ENCODE peak calls at places on chromosomes 11 and 22, in nine cellular contexts. L is activated T-helper 1 cell treated with Interleukin-2 at 50 U/mL for 16 hours; F is T-helper 9 cell; W is LoVo; Z is activated T-cell treated with anti-CD3 and anti-CD28 coated beads, Interleukin-2, amount 50 U/mL, for 1 hour; J is CD4-positive, alpha-beta T cell; S is memory B cell; E is ecto neural progenitor cell; D is stomach. C is an unnamed sample.

GRCh38 chr22:35209203-35209602 is 48.1 kb upstream of the HMGXB4 start:
- DNase-seq in L (no peak), F (no peak), W (no peak), Z (no peak), J (no peak), S (no peak), E (no peak), D (no peak), C (no peak)

GRCh38 chr11:92776676-92777075 is 192.8 kb upstream of the MTNR1B start:
- DNase-seq in L (no peak), F (no peak), W (no peak), Z (no peak), J (no peak), S (no peak), E (no peak), D (no peak), C (no peak)

GRCh38 chr11:33530824-33531223 is 169.8 kb downstream of the C11orf91 start:
- DNase-seq in L (no peak), F (no peak), W (no peak), Z (no peak), J (no peak), S (no peak), E (no peak), D (no peak), C (no peak)

GRCh38 chr11:64278576-64279190 is 5.8 kb downstream of the BAD start:
- DNase-seq in L (no peak), F (no peak), W (no peak), Z (no peak), J (no peak), S (no peak), E (no peak), D (no peak), C (no peak)

GRCh38 chr22:42052765-42053164 is 17.8 kb downstream of the NAGA start:
- DNase-seq in L (no peak), F (no peak), W (no peak), Z (no peak), J (no peak), S (no peak), E (no peak), D (no peak), C (no peak)

GRCh38 chr11:6681949-6682348 is 1.2 kb downstream of the MRPL17 start:
- DNase-seq in L (no peak), F (no peak), W (no peak), Z (no peak), J (no peak), S (no peak), E (no peak), D (no peak), C (no peak)

GRCh38 chr11:122368796-122369195 is 252.8 kb upstream of the BLID start:
- DNase-seq in L (no peak), F (no peak), W (no peak), Z (no peak), J (no peak), S (no peak), E (no peak), D (no peak), C (no peak)

GRCh38 chr11:99634581-99634980 is 613.8 kb downstream of the CNTN5 start:
- DNase-seq in L (no peak), F (no peak), W (no peak), Z (no peak), J (no peak), S (no peak), E (no peak), D (no peak), C (no peak)

GRCh38 chr22:46471901-46472721 is 65.3 kb downstream of the CELSR1 start:
- DNase-seq in L (no peak), F (no peak), W (no peak), Z (no peak), J (no peak), S (no peak), E (no peak), D (no peak), C (no peak)

GRCh38 chr11:46367244-46367915 is 14.1 kb upstream of the MDK start:
- DNase-seq in L (peak; percentile 64), F (peak; percentile 70), W (no peak), Z (peak; percentile 81), J (peak; percentile 72), S (peak; percentile 70), E (peak; percentile 84), D (peak; percentile 78), C (no peak)

GRCh38 chr22:19631899-19632670 is 82.2 kb upstream of the SEPTIN5 start:
- DNase-seq in L (no peak), F (no peak), W (peak; percentile 29), Z (no peak), J (no peak), S (no peak), E (peak; percentile 68), D (no peak), C (peak; percentile 22)

GRCh38 chr11:109695696-109696095 is 273.7 kb downstream of the C11orf87 start:
- DNase-seq in L (no peak), F (no peak), W (no peak), Z (no peak), J (no peak), S (no peak), E (no peak), D (no peak), C (no peak)

GRCh38 chr11:47986742-47987141 is 6.4 kb downstream of the PTPRJ start:
- DNase-seq in L (no peak), F (no peak), W (peak; percentile 62), Z (no peak), J (no peak), S (no peak), E (no peak), D (no peak), C (no peak)

GRCh38 chr22:32574397-32574796 is 99.8 kb downstream of the FBXO7 start:
- DNase-seq in L (no peak), F (no peak), W (no peak), Z (no peak), J (no peak), S (no peak), E (no peak), D (no peak), C (no peak)

GRCh38 chr22:33715221-33715620 is 205.1 kb downstream of the LARGE1 start:
- DNase-seq in L (no peak), F (no peak), W (no peak), Z (no peak), J (no peak), S (no peak), E (no peak), D (no peak), C (no peak)

GRCh38 chr22:49009359-49010063 is 818.2 kb downstream of the BRD1 start:
- DNase-seq in L (no peak), F (no peak), W (no peak), Z (no peak), J (no peak), S (no peak), E (peak; percentile 25), D (peak; percentile 16), C (no peak)

GRCh38 chr11:1863352-1864215 is 10.7 kb downstream of the LSP1 start:
- DNase-seq in L (no peak), F (no peak), W (no peak), Z (no peak), J (no peak), S (no peak), E (peak; percentile 75), D (peak; percentile 75), C (peak; percentile 89)

GRCh38 chr11:119585038-119585666 is 143.8 kb downstream of the NECTIN1 start:
- DNase-seq in L (no peak), F (no peak), W (no peak), Z (no peak), J (no peak), S (no peak), E (peak; percentile 67), D (peak; percentile 48), C (no peak)

GRCh38 chr11:119093951-119094815 is 7.5 kb downstream of the DPAGT1 start:
- DNase-seq in L (peak; percentile 29), F (peak; percentile 43), W (no peak), Z (peak; percentile 64), J (peak; percentile 19), S (peak; percentile 50), E (no peak), D (peak; percentile 37), C (no peak)

GRCh38 chr11:86041975-86042378 is 26.9 kb downstream of the PICALM start:
- DNase-seq in L (no peak), F (no peak), W (peak; percentile 84), Z (no peak), J (peak; percentile 31), S (no peak), E (peak; percentile 58), D (peak; percentile 64), C (peak; percentile 67)

GRCh38 chr11:46279393-46280099 is 2.1 kb downstream of the CREB3L1 start:
- DNase-seq in L (no peak), F (no peak), W (no peak), Z (no peak), J (no peak), S (no peak), E (peak; percentile 42), D (peak; percentile 58), C (no peak)

GRCh38 chr11:46456269-46456668 is 64.7 kb upstream of the CHRM4 start:
- DNase-seq in L (no peak), F (no peak), W (no peak), Z (no peak), J (no peak), S (no peak), E (no peak), D (no peak), C (no peak)

GRCh38 chr11:126561327-126561893 is 205.9 kb downstream of the ST3GAL4 start:
- DNase-seq in L (no peak), F (no peak), W (peak; percentile 60), Z (no peak), J (no peak), S (no peak), E (peak; percentile 80), D (no peak), C (peak; percentile 52)

GRCh38 chr11:119518746-119519382 is 95.9 kb upstream of the THY1 start:
- DNase-seq in L (no peak), F (no peak), W (no peak), Z (no peak), J (no peak), S (no peak), E (peak; percentile 77), D (no peak), C (peak; percentile 52)

GRCh38 chr22:36027960-36028645 is 521 bp downstream of the RBFOX2 start:
- DNase-seq in L (no peak), F (peak; percentile 2), W (no peak), Z (no peak), J (no peak), S (peak; percentile 28), E (no peak), D (no peak), C (peak; percentile 64)

GRCh38 chr11:70415642-70416395 is 17.5 kb downstream of the CTTN start:
- DNase-seq in L (no peak), F (no peak), W (no peak), Z (no peak), J (no peak), S (no peak), E (no peak), D (no peak), C (no peak)

GRCh38 chr11:11640152-11640551 is 18.3 kb upstream of the GALNT18 start:
- DNase-seq in L (no peak), F (no peak), W (no peak), Z (no peak), J (no peak), S (no peak), E (no peak), D (no peak), C (no peak)

GRCh38 chr11:26025680-26026079 is 306.2 kb upstream of the ANO3 start:
- DNase-seq in L (no peak), F (no peak), W (no peak), Z (no peak), J (no peak), S (no peak), E (no peak), D (no peak), C (peak; percentile 30)

GRCh38 chr11:75208444-75208843 is 32.1 kb upstream of the TPBGL start:
- DNase-seq in L (no peak), F (no peak), W (no peak), Z (no peak), J (no peak), S (no peak), E (no peak), D (no peak), C (no peak)

GRCh38 chr11:70505761-70506657 is 107.7 kb downstream of the CTTN start:
- DNase-seq in L (no peak), F (no peak), W (no peak), Z (no peak), J (no peak), S (no peak), E (no peak), D (no peak), C (no peak)

GRCh38 chr11:44011797-44012196 is 36.0 kb upstream of the ACCSL start:
- DNase-seq in L (no peak), F (no peak), W (no peak), Z (no peak), J (no peak), S (no peak), E (no peak), D (no peak), C (no peak)

C was measured in RWPE1.